ENCODE peak calls at places on chromosomes 4 and X, in eight cellular contexts. One of them, this sample, is unnamed.

GRCh38 chrX:334971-335757 is 16.6 kb upstream of the GTPBP6 start:
- DNase-seq in lower leg skin: no peak
- DNase-seq in midbrain: no peak
- DNase-seq in stimulated activated CD4-positive, alpha-beta T cell treated with anti-CD3 and anti-CD28 coated beads, Interleukin-15, amount 100 ng/mL, for 24 hours: no peak
- DNase-seq in A549: no peak
- DNase-seq in CD14-positive monocyte: no peak
- DNase-seq in GF-D8: no peak
- DNase-seq in CD8-positive, alpha-beta memory T cell: peak; percentile 24
- DNase-seq in this sample: peak; percentile 94

GRCh38 chr4:185847352-185848078 is 35.5 kb upstream of the SORBS2 start:
- DNase-seq in CD8-positive, alpha-beta memory T cell: no peak
- DNase-seq in GF-D8: no peak
- DNase-seq in lower leg skin: no peak
- DNase-seq in A549: peak; percentile 38
- DNase-seq in midbrain: no peak
- DNase-seq in stimulated activated CD4-positive, alpha-beta T cell treated with anti-CD3 and anti-CD28 coated beads, Interleukin-15, amount 100 ng/mL, for 24 hours: no peak
- DNase-seq in CD14-positive monocyte: no peak
- DNase-seq in this sample: no peak

GRCh38 chrX:24113161-24113560 is 36.4 kb upstream of the ZFX start:
- DNase-seq in A549: no peak
- DNase-seq in stimulated activated CD4-positive, alpha-beta T cell treated with anti-CD3 and anti-CD28 coated beads, Interleukin-15, amount 100 ng/mL, for 24 hours: no peak
- DNase-seq in CD8-positive, alpha-beta memory T cell: no peak
- DNase-seq in CD14-positive monocyte: no peak
- DNase-seq in midbrain: no peak
- DNase-seq in GF-D8: no peak
- DNase-seq in lower leg skin: no peak
- DNase-seq in this sample: no peak

GRCh38 chrX:107985032-107985431 is 2.9 kb upstream of the TEX13B start:
- DNase-seq in stimulated activated CD4-positive, alpha-beta T cell treated with anti-CD3 and anti-CD28 coated beads, Interleukin-15, amount 100 ng/mL, for 24 hours: no peak
- DNase-seq in GF-D8: no peak
- DNase-seq in midbrain: no peak
- DNase-seq in lower leg skin: no peak
- DNase-seq in CD14-positive monocyte: no peak
- DNase-seq in CD8-positive, alpha-beta memory T cell: no peak
- DNase-seq in A549: no peak
- DNase-seq in this sample: no peak

GRCh38 chr4:20284990-20285389 is 33.3 kb downstream of the SLIT2 start:
- DNase-seq in A549: no peak
- DNase-seq in stimulated activated CD4-positive, alpha-beta T cell treated with anti-CD3 and anti-CD28 coated beads, Interleukin-15, amount 100 ng/mL, for 24 hours: no peak
- DNase-seq in GF-D8: no peak
- DNase-seq in midbrain: no peak
- DNase-seq in lower leg skin: no peak
- DNase-seq in CD8-positive, alpha-beta memory T cell: no peak
- DNase-seq in CD14-positive monocyte: no peak
- DNase-seq in this sample: no peak

GRCh38 chr4:7598939-7599790 is 164.4 kb upstream of the PSAPL1 start:
- DNase-seq in CD8-positive, alpha-beta memory T cell: no peak
- DNase-seq in A549: no peak
- DNase-seq in GF-D8: no peak
- DNase-seq in stimulated activated CD4-positive, alpha-beta T cell treated with anti-CD3 and anti-CD28 coated beads, Interleukin-15, amount 100 ng/mL, for 24 hours: no peak
- DNase-seq in CD14-positive monocyte: no peak
- DNase-seq in midbrain: no peak
- DNase-seq in lower leg skin: no peak
- DNase-seq in this sample: no peak

GRCh38 chrX:123731258-123731986 is 1.4 kb downstream of the THOC2 start:
- DNase-seq in CD14-positive monocyte: no peak
- DNase-seq in midbrain: no peak
- DNase-seq in A549: peak; percentile 21
- DNase-seq in GF-D8: no peak
- DNase-seq in CD8-positive, alpha-beta memory T cell: no peak
- DNase-seq in stimulated activated CD4-positive, alpha-beta T cell treated with anti-CD3 and anti-CD28 coated beads, Interleukin-15, amount 100 ng/mL, for 24 hours: peak; percentile 40
- DNase-seq in lower leg skin: no peak
- DNase-seq in this sample: no peak

GRCh38 chr4:152308925-152309324 is 227.0 kb downstream of the FBXW7 start:
- DNase-seq in A549: no peak
- DNase-seq in midbrain: no peak
- DNase-seq in CD14-positive monocyte: no peak
- DNase-seq in GF-D8: no peak
- DNase-seq in stimulated activated CD4-positive, alpha-beta T cell treated with anti-CD3 and anti-CD28 coated beads, Interleukin-15, amount 100 ng/mL, for 24 hours: no peak
- DNase-seq in lower leg skin: no peak
- DNase-seq in CD8-positive, alpha-beta memory T cell: no peak
- DNase-seq in this sample: no peak

GRCh38 chr4:139416073-139416673 is 37.7 kb upstream of the RAB33B start:
- DNase-seq in stimulated activated CD4-positive, alpha-beta T cell treated with anti-CD3 and anti-CD28 coated beads, Interleukin-15, amount 100 ng/mL, for 24 hours: no peak
- DNase-seq in CD8-positive, alpha-beta memory T cell: no peak
- DNase-seq in A549: no peak
- DNase-seq in CD14-positive monocyte: no peak
- DNase-seq in midbrain: peak; percentile 26
- DNase-seq in lower leg skin: no peak
- DNase-seq in GF-D8: peak; percentile 43
- DNase-seq in this sample: no peak

GRCh38 chr4:76208005-76208765 is 5.4 kb downstream of the SCARB2 start:
- DNase-seq in GF-D8: peak; percentile 69
- DNase-seq in CD8-positive, alpha-beta memory T cell: no peak
- DNase-seq in stimulated activated CD4-positive, alpha-beta T cell treated with anti-CD3 and anti-CD28 coated beads, Interleukin-15, amount 100 ng/mL, for 24 hours: no peak
- DNase-seq in lower leg skin: peak; percentile 94
- DNase-seq in CD14-positive monocyte: no peak
- DNase-seq in A549: no peak
- DNase-seq in midbrain: peak; percentile 80
- DNase-seq in this sample: no peak

GRCh38 chr4:67875011-67875410 is 8.8 kb downstream of the TMPRSS11D start:
- DNase-seq in GF-D8: no peak
- DNase-seq in stimulated activated CD4-positive, alpha-beta T cell treated with anti-CD3 and anti-CD28 coated beads, Interleukin-15, amount 100 ng/mL, for 24 hours: no peak
- DNase-seq in lower leg skin: no peak
- DNase-seq in midbrain: no peak
- DNase-seq in A549: no peak
- DNase-seq in CD14-positive monocyte: no peak
- DNase-seq in CD8-positive, alpha-beta memory T cell: no peak
- DNase-seq in this sample: no peak

GRCh38 chr4:26402458-26402857 is 81.6 kb downstream of the RBPJ start:
- DNase-seq in midbrain: no peak
- DNase-seq in A549: no peak
- DNase-seq in CD14-positive monocyte: no peak
- DNase-seq in CD8-positive, alpha-beta memory T cell: no peak
- DNase-seq in GF-D8: no peak
- DNase-seq in stimulated activated CD4-positive, alpha-beta T cell treated with anti-CD3 and anti-CD28 coated beads, Interleukin-15, amount 100 ng/mL, for 24 hours: no peak
- DNase-seq in lower leg skin: no peak
- DNase-seq in this sample: no peak

GRCh38 chr4:139555073-139555704 is 830 bp downstream of the SETD7 start:
- DNase-seq in GF-D8: peak; percentile 66
- DNase-seq in CD8-positive, alpha-beta memory T cell: peak; percentile 91
- DNase-seq in stimulated activated CD4-positive, alpha-beta T cell treated with anti-CD3 and anti-CD28 coated beads, Interleukin-15, amount 100 ng/mL, for 24 hours: peak; percentile 86
- DNase-seq in A549: peak; percentile 53
- DNase-seq in midbrain: peak; percentile 86
- DNase-seq in CD14-positive monocyte: peak; percentile 83
- DNase-seq in lower leg skin: peak; percentile 98
- DNase-seq in this sample: peak; percentile 94

GRCh38 chr4:151665442-151666127 is 95.2 kb downstream of the GATB start:
- DNase-seq in CD8-positive, alpha-beta memory T cell: no peak
- DNase-seq in lower leg skin: peak; percentile 53
- DNase-seq in GF-D8: no peak
- DNase-seq in stimulated activated CD4-positive, alpha-beta T cell treated with anti-CD3 and anti-CD28 coated beads, Interleukin-15, amount 100 ng/mL, for 24 hours: no peak
- DNase-seq in A549: no peak
- DNase-seq in midbrain: no peak
- DNase-seq in CD14-positive monocyte: no peak
- DNase-seq in this sample: no peak

GRCh38 chr4:168197926-168198325 is 105.6 kb downstream of the ANXA10 start:
- DNase-seq in CD14-positive monocyte: no peak
- DNase-seq in midbrain: no peak
- DNase-seq in A549: no peak
- DNase-seq in stimulated activated CD4-positive, alpha-beta T cell treated with anti-CD3 and anti-CD28 coated beads, Interleukin-15, amount 100 ng/mL, for 24 hours: no peak
- DNase-seq in GF-D8: no peak
- DNase-seq in CD8-positive, alpha-beta memory T cell: no peak
- DNase-seq in lower leg skin: no peak
- DNase-seq in this sample: no peak

GRCh38 chrX:54995621-54996020 is 1.6 kb upstream of the PFKFB1 start:
- DNase-seq in lower leg skin: no peak
- DNase-seq in GF-D8: no peak
- DNase-seq in midbrain: no peak
- DNase-seq in A549: no peak
- DNase-seq in CD8-positive, alpha-beta memory T cell: no peak
- DNase-seq in stimulated activated CD4-positive, alpha-beta T cell treated with anti-CD3 and anti-CD28 coated beads, Interleukin-15, amount 100 ng/mL, for 24 hours: no peak
- DNase-seq in CD14-positive monocyte: no peak
- DNase-seq in this sample: no peak

GRCh38 chr4:112361181-112361791 is 64.1 kb downstream of the ALPK1 start:
- DNase-seq in stimulated activated CD4-positive, alpha-beta T cell treated with anti-CD3 and anti-CD28 coated beads, Interleukin-15, amount 100 ng/mL, for 24 hours: no peak
- DNase-seq in CD8-positive, alpha-beta memory T cell: no peak
- DNase-seq in GF-D8: no peak
- DNase-seq in lower leg skin: no peak
- DNase-seq in midbrain: no peak
- DNase-seq in CD14-positive monocyte: no peak
- DNase-seq in A549: no peak
- DNase-seq in this sample: no peak

GRCh38 chr4:119663160-119663788 is 34.7 kb upstream of the PDE5A start:
- DNase-seq in A549: no peak
- DNase-seq in stimulated activated CD4-positive, alpha-beta T cell treated with anti-CD3 and anti-CD28 coated beads, Interleukin-15, amount 100 ng/mL, for 24 hours: no peak
- DNase-seq in lower leg skin: no peak
- DNase-seq in GF-D8: no peak
- DNase-seq in midbrain: no peak
- DNase-seq in CD8-positive, alpha-beta memory T cell: no peak
- DNase-seq in CD14-positive monocyte: no peak
- DNase-seq in this sample: no peak

GRCh38 chr4:8610858-8611610 is 18.5 kb downstream of the CPZ start:
- DNase-seq in midbrain: no peak
- DNase-seq in CD8-positive, alpha-beta memory T cell: no peak
- DNase-seq in A549: no peak
- DNase-seq in GF-D8: no peak
- DNase-seq in lower leg skin: no peak
- DNase-seq in CD14-positive monocyte: no peak
- DNase-seq in stimulated activated CD4-positive, alpha-beta T cell treated with anti-CD3 and anti-CD28 coated beads, Interleukin-15, amount 100 ng/mL, for 24 hours: no peak
- DNase-seq in this sample: peak; percentile 52

GRCh38 chr4:3483471-3483921 is 20.4 kb downstream of the DOK7 start:
- DNase-seq in A549: no peak
- DNase-seq in lower leg skin: no peak
- DNase-seq in CD14-positive monocyte: no peak
- DNase-seq in GF-D8: no peak
- DNase-seq in CD8-positive, alpha-beta memory T cell: no peak
- DNase-seq in midbrain: peak; percentile 24
- DNase-seq in stimulated activated CD4-positive, alpha-beta T cell treated with anti-CD3 and anti-CD28 coated beads, Interleukin-15, amount 100 ng/mL, for 24 hours: no peak
- DNase-seq in this sample: no peak

GRCh38 chr4:25814323-25814722 is 48.5 kb downstream of the SEL1L3 start:
- DNase-seq in A549: peak; percentile 17
- DNase-seq in CD14-positive monocyte: no peak
- DNase-seq in midbrain: peak; percentile 53
- DNase-seq in lower leg skin: peak; percentile 86
- DNase-seq in GF-D8: no peak
- DNase-seq in CD8-positive, alpha-beta memory T cell: no peak
- DNase-seq in stimulated activated CD4-positive, alpha-beta T cell treated with anti-CD3 and anti-CD28 coated beads, Interleukin-15, amount 100 ng/mL, for 24 hours: no peak
- DNase-seq in this sample: no peak

GRCh38 chr4:76585897-76586360 is 150.9 kb downstream of the SHROOM3 start:
- DNase-seq in GF-D8: no peak
- DNase-seq in midbrain: peak; percentile 43
- DNase-seq in CD8-positive, alpha-beta memory T cell: no peak
- DNase-seq in lower leg skin: peak; percentile 91
- DNase-seq in stimulated activated CD4-positive, alpha-beta T cell treated with anti-CD3 and anti-CD28 coated beads, Interleukin-15, amount 100 ng/mL, for 24 hours: peak; percentile 30
- DNase-seq in A549: peak; percentile 71
- DNase-seq in CD14-positive monocyte: no peak
- DNase-seq in this sample: peak; percentile 87

GRCh38 chrX:41796577-41796976 is 72.6 kb downstream of the GPR82 start:
- DNase-seq in A549: no peak
- DNase-seq in midbrain: no peak
- DNase-seq in lower leg skin: no peak
- DNase-seq in stimulated activated CD4-positive, alpha-beta T cell treated with anti-CD3 and anti-CD28 coated beads, Interleukin-15, amount 100 ng/mL, for 24 hours: no peak
- DNase-seq in CD14-positive monocyte: no peak
- DNase-seq in CD8-positive, alpha-beta memory T cell: no peak
- DNase-seq in GF-D8: no peak
- DNase-seq in this sample: no peak

GRCh38 chrX:47690175-47690574 is 31.2 kb upstream of the UXT start:
- DNase-seq in CD14-positive monocyte: no peak
- DNase-seq in lower leg skin: no peak
- DNase-seq in CD8-positive, alpha-beta memory T cell: no peak
- DNase-seq in GF-D8: no peak
- DNase-seq in A549: no peak
- DNase-seq in stimulated activated CD4-positive, alpha-beta T cell treated with anti-CD3 and anti-CD28 coated beads, Interleukin-15, amount 100 ng/mL, for 24 hours: no peak
- DNase-seq in midbrain: no peak
- DNase-seq in this sample: no peak

GRCh38 chr4:3524349-3524748 is 7.9 kb downstream of the LRPAP1 start:
- DNase-seq in lower leg skin: peak; percentile 78
- DNase-seq in CD8-positive, alpha-beta memory T cell: peak; percentile 28
- DNase-seq in stimulated activated CD4-positive, alpha-beta T cell treated with anti-CD3 and anti-CD28 coated beads, Interleukin-15, amount 100 ng/mL, for 24 hours: no peak
- DNase-seq in midbrain: no peak
- DNase-seq in A549: no peak
- DNase-seq in CD14-positive monocyte: no peak
- DNase-seq in GF-D8: no peak
- DNase-seq in this sample: peak; percentile 72

GRCh38 chr4:184163813-184164212 is 53.9 kb downstream of the ENPP6 start:
- DNase-seq in CD8-positive, alpha-beta memory T cell: no peak
- DNase-seq in lower leg skin: peak; percentile 82
- DNase-seq in midbrain: peak; percentile 59
- DNase-seq in A549: peak; percentile 60
- DNase-seq in stimulated activated CD4-positive, alpha-beta T cell treated with anti-CD3 and anti-CD28 coated beads, Interleukin-15, amount 100 ng/mL, for 24 hours: peak; percentile 36
- DNase-seq in CD14-positive monocyte: no peak
- DNase-seq in GF-D8: no peak
- DNase-seq in this sample: no peak

GRCh38 chrX:137194164-137194563 is 160.4 kb upstream of the GPR101 start:
- DNase-seq in GF-D8: no peak
- DNase-seq in CD14-positive monocyte: no peak
- DNase-seq in stimulated activated CD4-positive, alpha-beta T cell treated with anti-CD3 and anti-CD28 coated beads, Interleukin-15, amount 100 ng/mL, for 24 hours: peak; percentile 27
- DNase-seq in lower leg skin: no peak
- DNase-seq in midbrain: peak; percentile 9
- DNase-seq in A549: peak; percentile 5
- DNase-seq in CD8-positive, alpha-beta memory T cell: no peak
- DNase-seq in this sample: no peak

GRCh38 chr4:119040711-119041185 is 94.9 kb upstream of the MYOZ2 start:
- DNase-seq in midbrain: peak; percentile 36
- DNase-seq in lower leg skin: no peak
- DNase-seq in CD8-positive, alpha-beta memory T cell: no peak
- DNase-seq in stimulated activated CD4-positive, alpha-beta T cell treated with anti-CD3 and anti-CD28 coated beads, Interleukin-15, amount 100 ng/mL, for 24 hours: no peak
- DNase-seq in A549: no peak
- DNase-seq in GF-D8: no peak
- DNase-seq in CD14-positive monocyte: no peak
- DNase-seq in this sample: no peak

GRCh38 chrX:104310084-104310483 is 55.4 kb upstream of the ESX1 start:
- DNase-seq in A549: no peak
- DNase-seq in CD8-positive, alpha-beta memory T cell: no peak
- DNase-seq in midbrain: peak; percentile 1
- DNase-seq in CD14-positive monocyte: no peak
- DNase-seq in GF-D8: peak; percentile 9
- DNase-seq in stimulated activated CD4-positive, alpha-beta T cell treated with anti-CD3 and anti-CD28 coated beads, Interleukin-15, amount 100 ng/mL, for 24 hours: no peak
- DNase-seq in lower leg skin: no peak
- DNase-seq in this sample: no peak

GRCh38 chrX:148133099-148133725 is 152.1 kb downstream of the FMR1NB start:
- DNase-seq in stimulated activated CD4-positive, alpha-beta T cell treated with anti-CD3 and anti-CD28 coated beads, Interleukin-15, amount 100 ng/mL, for 24 hours: no peak
- DNase-seq in midbrain: no peak
- DNase-seq in lower leg skin: no peak
- DNase-seq in CD14-positive monocyte: no peak
- DNase-seq in GF-D8: no peak
- DNase-seq in A549: no peak
- DNase-seq in CD8-positive, alpha-beta memory T cell: no peak
- DNase-seq in this sample: no peak

GRCh38 chr4:96698891-96699290 is 859.0 kb downstream of the PDHA2 start:
- DNase-seq in A549: no peak
- DNase-seq in stimulated activated CD4-positive, alpha-beta T cell treated with anti-CD3 and anti-CD28 coated beads, Interleukin-15, amount 100 ng/mL, for 24 hours: no peak
- DNase-seq in lower leg skin: no peak
- DNase-seq in CD8-positive, alpha-beta memory T cell: no peak
- DNase-seq in midbrain: no peak
- DNase-seq in GF-D8: no peak
- DNase-seq in CD14-positive monocyte: no peak
- DNase-seq in this sample: no peak

GRCh38 chr4:154491731-154492249 is at the start of gene DCHS2:
- DNase-seq in CD14-positive monocyte: no peak
- DNase-seq in midbrain: no peak
- DNase-seq in GF-D8: no peak
- DNase-seq in A549: peak; percentile 12
- DNase-seq in lower leg skin: no peak
- DNase-seq in CD8-positive, alpha-beta memory T cell: no peak
- DNase-seq in stimulated activated CD4-positive, alpha-beta T cell treated with anti-CD3 and anti-CD28 coated beads, Interleukin-15, amount 100 ng/mL, for 24 hours: peak; percentile 48
- DNase-seq in this sample: no peak

GRCh38 chrX:47540754-47541538 is 20.1 kb upstream of the ARAF start:
- DNase-seq in GF-D8: peak; percentile 73
- DNase-seq in midbrain: peak; percentile 84
- DNase-seq in A549: peak; percentile 90
- DNase-seq in CD14-positive monocyte: no peak
- DNase-seq in lower leg skin: peak; percentile 88
- DNase-seq in CD8-positive, alpha-beta memory T cell: no peak
- DNase-seq in stimulated activated CD4-positive, alpha-beta T cell treated with anti-CD3 and anti-CD28 coated beads, Interleukin-15, amount 100 ng/mL, for 24 hours: no peak
- DNase-seq in this sample: no peak

GRCh38 chr4:98522603-98523395 is 135.6 kb downstream of the TSPAN5 start:
- DNase-seq in CD8-positive, alpha-beta memory T cell: no peak
- DNase-seq in A549: no peak
- DNase-seq in lower leg skin: no peak
- DNase-seq in GF-D8: no peak
- DNase-seq in midbrain: peak; percentile 46
- DNase-seq in stimulated activated CD4-positive, alpha-beta T cell treated with anti-CD3 and anti-CD28 coated beads, Interleukin-15, amount 100 ng/mL, for 24 hours: no peak
- DNase-seq in CD14-positive monocyte: no peak
- DNase-seq in this sample: no peak

This sample was measured in chondrocyte.